ENCODE peak calls at places on chromosome 2, in six cellular contexts. G is astrocyte of the cerebellum, K is HCT116, I is ovary, R is dorsolateral prefrontal cortex, H is fibroblast of mammary gland. D is an unnamed sample.

GRCh38 chr2:16628316-16628715 is 37.3 kb downstream of the CYRIA start:
- DNase-seq in I (no peak), H (no peak), G (no peak), R (no peak), K (no peak), D (no peak)

GRCh38 chr2:222864296-222864695 is 3.5 kb downstream of the ACSL3 start:
- DNase-seq in H (peak; percentile 90), I (no peak), G (no peak), R (no peak), K (no peak), D (no peak)

GRCh38 chr2:126902859-126903258 is 4.2 kb downstream of the TEX51 start:
- DNase-seq in H (no peak), R (no peak), G (no peak), I (no peak), K (no peak), D (peak; percentile 42)

GRCh38 chr2:46471705-46472104 is 7.7 kb upstream of the TMEM247 start:
- DNase-seq in H (no peak), R (no peak), K (no peak), I (no peak), G (no peak), D (no peak)

GRCh38 chr2:85580206-85580605 is 2.8 kb downstream of the VAMP8 start:
- DNase-seq in K (no peak), H (no peak), I (no peak), G (no peak), R (no peak), D (no peak)

GRCh38 chr2:240636563-240637115 is 11.4 kb downstream of the GPR35 start:
- DNase-seq in I (peak; percentile 26), G (no peak), R (peak; percentile 13), H (no peak), K (no peak), D (peak; percentile 64)

GRCh38 chr2:42767899-42768705 is 4.2 kb upstream of the OXER1 start:
- DNase-seq in G (no peak), I (no peak), R (no peak), H (no peak), K (no peak), D (no peak)

GRCh38 chr2:4745596-4745995 is 946.6 kb upstream of the SOX11 start:
- DNase-seq in K (no peak), R (no peak), G (no peak), I (no peak), H (no peak), D (no peak)

GRCh38 chr2:105330681-105331375 is 1.3 kb upstream of the TGFBRAP1 start:
- DNase-seq in K (no peak), G (no peak), R (no peak), H (no peak), I (no peak), D (no peak)

GRCh38 chr2:118607663-118608062 is 239.8 kb downstream of the EN1 start:
- DNase-seq in G (no peak), R (no peak), K (no peak), I (no peak), H (peak; percentile 15), D (no peak)
- TF ChIP-seq CTCF in G (no peak), R (no peak), K (no peak), I (no peak), H (no peak), D (no peak)

GRCh38 chr2:174180165-174180724 is 68.1 kb downstream of the OLA1 start:
- DNase-seq in R (no peak), H (peak; percentile 21), G (no peak), K (no peak), I (no peak), D (no peak)
- TF ChIP-seq CTCF in R (no peak), H (peak; percentile 24), G (no peak), K (peak; percentile 30), I (no peak), D (peak; percentile 50)

GRCh38 chr2:53575606-53576360 is 191.8 kb upstream of the CHAC2 start:
- DNase-seq in K (no peak), H (peak; percentile 3), I (no peak), R (no peak), G (no peak), D (no peak)

GRCh38 chr2:53567073-53567472 is 200.5 kb upstream of the CHAC2 start:
- DNase-seq in I (no peak), H (no peak), G (no peak), K (no peak), R (no peak), D (no peak)

GRCh38 chr2:53572696-53573095 is 194.9 kb upstream of the CHAC2 start:
- DNase-seq in K (no peak), R (no peak), H (no peak), G (no peak), I (no peak), D (no peak)

GRCh38 chr2:53568463-53568862 is 199.1 kb upstream of the CHAC2 start:
- DNase-seq in R (no peak), H (peak; percentile 10), G (no peak), I (no peak), K (no peak), D (no peak)

DNA sequence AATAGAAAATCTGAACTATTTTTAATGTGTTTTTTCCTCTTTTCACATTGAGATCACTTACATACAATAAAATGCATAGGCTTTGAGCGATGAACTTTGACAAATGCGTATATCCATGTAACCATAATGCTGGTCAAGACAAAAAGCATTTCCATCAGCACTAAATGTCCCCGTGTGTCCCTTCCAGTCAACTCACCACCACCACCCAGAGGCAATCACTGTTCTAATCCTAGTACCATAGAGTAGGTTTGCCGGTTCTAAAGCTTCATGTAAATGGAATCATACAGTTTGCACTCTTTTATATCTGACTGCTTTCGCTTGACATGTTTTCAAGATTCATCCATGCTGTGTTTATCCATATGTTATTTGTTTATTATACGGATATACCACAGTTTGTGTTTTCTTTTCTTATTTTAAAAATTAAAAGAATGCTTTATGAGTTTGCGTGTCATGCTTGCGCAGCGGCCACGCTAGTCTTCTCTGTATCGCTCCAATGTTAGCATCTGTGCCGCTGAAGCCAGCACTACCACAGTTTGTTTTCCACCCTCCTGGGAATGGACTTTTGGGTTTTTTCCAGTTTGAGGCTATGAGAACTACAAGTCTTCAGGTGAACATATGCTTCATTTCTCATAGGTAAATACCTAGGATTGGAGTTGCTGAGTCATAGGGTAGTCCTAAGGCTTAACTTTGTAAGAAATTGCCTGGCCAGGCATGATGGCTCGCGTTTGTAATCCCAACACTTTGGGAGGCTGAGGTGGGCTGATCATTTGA is 197.5 kb upstream of the CHAC2 start:
- DNase-seq in R (no peak), H (no peak), K (no peak), G (no peak), I (no peak), D (no peak)
- TF ChIP-seq CTCF in R (no peak), H (no peak), K (no peak), G (no peak), I (no peak), D (no peak)

DNA sequence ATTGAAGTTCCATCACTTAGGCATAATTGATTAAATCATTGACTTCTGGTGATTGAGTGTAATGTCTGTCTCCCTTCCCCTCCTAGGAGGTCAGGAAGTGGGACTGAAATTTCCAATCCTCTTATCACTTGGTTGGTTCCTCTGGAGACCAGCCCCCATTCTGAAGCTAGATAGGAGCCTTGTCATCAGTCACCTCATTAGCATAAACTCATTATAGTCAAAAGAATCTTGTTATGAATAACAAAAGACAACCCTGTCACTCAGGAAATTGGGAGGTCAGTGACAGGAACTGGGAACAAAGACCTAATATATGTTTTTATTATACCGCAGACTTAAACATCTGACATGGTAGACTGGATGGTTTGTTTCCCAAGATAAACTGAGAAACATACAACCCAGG is 60.7 kb upstream of the GAREM2 start:
- DNase-seq in G (no peak), I (no peak), R (no peak), H (no peak), K (no peak), D (no peak)
- TF ChIP-seq CTCF in G (no peak), I (no peak), R (no peak), H (no peak), K (no peak), D (no peak)

GRCh38 chr2:184596819-184597411 is 1.4 kb upstream of the ZNF804A start:
- DNase-seq in K (peak; percentile 27), I (no peak), R (no peak), G (no peak), H (peak; percentile 50), D (no peak)
- TF ChIP-seq CTCF in K (no peak), I (no peak), R (no peak), G (peak; percentile 36), H (no peak), D (no peak)

GRCh38 chr2:69716555-69717120 is 25.3 kb upstream of the ANXA4 start:
- DNase-seq in R (no peak), H (peak; percentile 63), G (peak; percentile 31), I (no peak), K (no peak), D (no peak)
- TF ChIP-seq CTCF in R (no peak), H (peak; percentile 6), G (peak; percentile 16), I (no peak), K (no peak), D (peak; percentile 27)

D was measured in chondrocyte.